ENCODE peak calls at places on chromosomes 12 and 14, in five cellular contexts. Q is KG1; A is activated CD8-positive, alpha-beta memory T cell treated with anti-CD3 and anti-CD28 coated beads for 1 hour; Y is pulmonary artery endothelial cell; D is left cardiac atrium. F is an unnamed sample.

GRCh38 chr12:15662303-15662980 is 126.7 kb downstream of the EPS8 start:
- DNase-seq in Q (no peak), A (no peak), Y (peak), D (no peak), F (no peak)

GRCh38 chr14:58901826-58902225 is 264.1 kb downstream of the DACT1 start:
- DNase-seq in Q (no peak), A (no peak), Y (no peak), D (no peak), F (no peak)

GRCh38 chr14:33642080-33642479 is 308.8 kb downstream of the EGLN3 start:
- DNase-seq in Q (no peak), A (no peak), Y (no peak), D (no peak), F (no peak)

GRCh38 chr14:88323520-88324199 is 591 bp upstream of the KCNK10 start:
- DNase-seq in Q (no peak), A (no peak), Y (no peak), D (no peak), F (no peak)

GRCh38 chr14:70350078-70350477 is 9.4 kb downstream of the COX16 start:
- DNase-seq in Q (no peak), A (no peak), Y (no peak), D (no peak), F (no peak)

GRCh38 chr14:64563696-64564095 is 13.9 kb downstream of the PPP1R36 start:
- DNase-seq in Q (no peak), A (no peak), Y (no peak), D (no peak), F (no peak)

GRCh38 chr12:45122776-45123380 is 72.0 kb upstream of the DBX2 start:
- DNase-seq in Q (no peak), A (no peak), Y (no peak), D (no peak), F (no peak)

GRCh38 chr12:120369476-120370342 is 745 bp upstream of the MSI1 start:
- DNase-seq in Q (no peak), A (no peak), Y (no peak), D (no peak), F (no peak)

GRCh38 chr14:32576088-32576795 is 247.1 kb downstream of the AKAP6 start:
- DNase-seq in Q (peak), A (peak), Y (peak), D (peak), F (no peak)

GRCh38 chr14:103867523-103867953 is 20.2 kb upstream of the PPP1R13B start:
- DNase-seq in Q (no peak), A (no peak), Y (no peak), D (peak), F (peak)

GRCh38 chr14:38669027-38669426 is 413.1 kb upstream of the CLEC14A start:
- DNase-seq in Q (no peak), A (no peak), Y (no peak), D (no peak), F (no peak)

GRCh38 chr12:42915426-42915825 is 325.9 kb upstream of the PRICKLE1 start:
- DNase-seq in Q (no peak), A (no peak), Y (no peak), D (no peak), F (no peak)

F was measured in left ventricle myocardium inferior.